ENCODE peak calls at places on chromosomes 5 and 9, in five cellular contexts. One of them, this sample, is unnamed.

GRCh38 chr5:120096413-120096812 is 367.7 kb upstream of the PRR16 start:
- DNase-seq in neuronal stem cell: no peak
- DNase-seq in IMR-90: peak; percentile 64
- DNase-seq in mesendoderm: no peak
- DNase-seq in trophoblast cell: no peak
- DNase-seq in this sample: peak; percentile 48

GRCh38 chr5:1228121-1228520 is 2.9 kb downstream of the SLC6A18 start:
- DNase-seq in neuronal stem cell: no peak
- DNase-seq in IMR-90: no peak
- DNase-seq in mesendoderm: no peak
- DNase-seq in trophoblast cell: no peak
- DNase-seq in this sample: no peak

GRCh38 chr5:6026766-6027165 is 351.6 kb downstream of the MED10 start:
- DNase-seq in neuronal stem cell: no peak
- DNase-seq in IMR-90: no peak
- DNase-seq in mesendoderm: no peak
- DNase-seq in trophoblast cell: no peak
- DNase-seq in this sample: no peak

GRCh38 chr5:16539169-16539666 is 73.6 kb upstream of the ZNF622 start:
- DNase-seq in neuronal stem cell: no peak
- DNase-seq in IMR-90: peak; percentile 80
- DNase-seq in mesendoderm: no peak
- DNase-seq in trophoblast cell: peak; percentile 88
- DNase-seq in this sample: peak; percentile 65

GRCh38 chr5:5277118-5277517 is 137.0 kb downstream of the ADAMTS16 start:
- DNase-seq in neuronal stem cell: no peak
- DNase-seq in IMR-90: no peak
- DNase-seq in mesendoderm: no peak
- DNase-seq in trophoblast cell: no peak
- DNase-seq in this sample: no peak

GRCh38 chr5:145450286-145450969 is 384.7 kb downstream of the PRELID2 start:
- DNase-seq in neuronal stem cell: no peak
- DNase-seq in IMR-90: peak; percentile 21
- DNase-seq in mesendoderm: no peak
- DNase-seq in trophoblast cell: no peak
- DNase-seq in this sample: no peak

GRCh38 chr9:2344436-2344835 is 277.2 kb upstream of the VLDLR start:
- DNase-seq in neuronal stem cell: no peak
- DNase-seq in IMR-90: no peak
- DNase-seq in mesendoderm: no peak
- DNase-seq in trophoblast cell: no peak
- DNase-seq in this sample: no peak

GRCh38 chr5:8577792-8578191 is 708.8 kb downstream of the MTRR start:
- DNase-seq in neuronal stem cell: no peak
- DNase-seq in IMR-90: peak; percentile 28
- DNase-seq in mesendoderm: no peak
- DNase-seq in trophoblast cell: no peak
- DNase-seq in this sample: peak; percentile 3

GRCh38 chr9:129891519-129891918 is 56.3 kb downstream of the USP20 start:
- DNase-seq in neuronal stem cell: no peak
- DNase-seq in IMR-90: no peak
- DNase-seq in mesendoderm: no peak
- DNase-seq in trophoblast cell: no peak
- DNase-seq in this sample: peak; percentile 16

GRCh38 chr5:80246995-80247729 is 8.7 kb downstream of the SERINC5 start:
- DNase-seq in neuronal stem cell: peak; percentile 65
- DNase-seq in IMR-90: peak; percentile 91
- DNase-seq in mesendoderm: peak; percentile 93
- DNase-seq in trophoblast cell: peak; percentile 94
- DNase-seq in this sample: peak; percentile 89

DNA sequence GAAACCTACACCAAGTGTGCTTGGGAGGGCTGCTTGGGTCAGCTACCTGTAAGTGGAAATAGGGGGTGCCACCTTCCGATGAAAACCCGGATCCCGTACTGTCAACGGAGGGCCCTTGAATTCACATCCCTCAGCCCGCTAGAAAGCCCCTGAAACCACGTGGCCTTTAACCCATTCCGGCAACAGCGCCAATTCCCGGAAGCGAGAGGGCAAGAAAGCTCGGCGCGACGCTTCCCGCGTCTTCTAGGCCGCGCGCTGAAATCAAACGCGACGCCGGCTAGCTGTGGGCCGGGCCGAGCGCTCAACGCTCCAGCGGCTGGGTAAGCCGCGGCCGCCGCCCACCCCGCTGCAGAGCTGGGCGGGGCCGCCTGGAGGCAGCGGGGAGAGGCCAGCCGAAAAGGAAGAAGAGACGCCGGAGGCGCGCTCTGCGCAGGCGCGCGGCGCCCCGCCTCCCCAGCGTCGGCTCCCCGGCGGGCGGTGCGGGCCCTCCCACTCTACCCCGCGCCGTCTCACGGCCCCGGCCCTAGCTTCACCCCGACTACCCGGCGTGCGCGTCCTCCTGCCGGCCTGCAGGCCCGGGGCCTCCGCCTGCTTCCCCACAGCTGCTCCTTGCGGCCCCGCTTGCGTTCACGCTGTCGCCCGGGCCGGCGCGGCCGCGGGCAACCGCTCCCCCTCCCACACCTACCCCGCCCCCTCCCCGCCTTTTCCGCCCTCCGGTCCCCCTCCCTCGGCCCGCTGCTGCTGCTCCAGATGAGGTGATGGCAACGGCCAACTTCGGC is at the start of gene KIF2A:
- DNase-seq in neuronal stem cell: peak; percentile 92
- DNase-seq in IMR-90: peak; percentile 88
- DNase-seq in mesendoderm: peak; percentile 98
- DNase-seq in trophoblast cell: peak; percentile 94
- DNase-seq in this sample: peak; percentile 92
- H3K23ac ChIP-seq in neuronal stem cell: peak within 1 kb of the TSS; percentile 66
- H3K23ac ChIP-seq in IMR-90: peak within 1 kb of the TSS; percentile 97
- H3K23ac ChIP-seq in mesendoderm: peak within 1 kb of the TSS; percentile 29
- H3K23ac ChIP-seq in trophoblast cell: no peak within 1 kb of the TSS
- H3K23ac ChIP-seq in this sample: peak within 1 kb of the TSS; percentile 76

GRCh38 chr5:154107010-154107409 is 68.2 kb downstream of the MFAP3 start:
- DNase-seq in neuronal stem cell: no peak
- DNase-seq in IMR-90: no peak
- DNase-seq in mesendoderm: no peak
- DNase-seq in trophoblast cell: no peak
- DNase-seq in this sample: no peak
- H3K18ac ChIP-seq in neuronal stem cell: no peak overlapping the region
- H3K18ac ChIP-seq in IMR-90: no peak overlapping the region
- H3K18ac ChIP-seq in mesendoderm: no peak overlapping the region
- H3K18ac ChIP-seq in trophoblast cell: no peak overlapping the region
- H3K18ac ChIP-seq in this sample: no peak overlapping the region

DNA sequence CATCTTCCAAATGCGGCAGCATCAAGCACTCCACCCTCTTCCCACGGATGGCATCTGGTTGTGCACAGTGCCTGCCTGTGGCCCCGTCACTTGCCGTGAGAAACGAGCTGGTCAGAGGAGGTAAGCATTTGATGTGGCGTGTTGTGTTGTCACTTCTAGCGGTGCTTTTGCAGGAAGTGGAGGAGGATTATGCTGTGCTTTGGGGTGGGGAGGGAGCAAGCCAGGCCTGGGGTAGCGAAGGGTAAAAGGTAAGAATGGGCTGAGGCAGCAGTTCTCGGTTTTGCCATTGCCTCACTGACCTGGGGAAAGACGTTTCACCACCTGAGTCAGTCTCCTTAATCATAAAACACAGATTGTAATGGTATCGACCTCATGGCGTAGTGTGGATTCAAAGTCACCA is 2.3 kb upstream of the POMT1 start:
- DNase-seq in neuronal stem cell: no peak
- DNase-seq in IMR-90: no peak
- DNase-seq in mesendoderm: no peak
- DNase-seq in trophoblast cell: no peak
- DNase-seq in this sample: no peak
- H3K4me3 ChIP-seq in neuronal stem cell: no peak overlapping the region
- H3K4me3 ChIP-seq in IMR-90: no peak overlapping the region
- H3K4me3 ChIP-seq in mesendoderm: no peak overlapping the region
- H3K4me3 ChIP-seq in trophoblast cell: no peak overlapping the region
- H3K4me3 ChIP-seq in this sample: no peak overlapping the region

GRCh38 chr5:173907686-173908371 is 19.7 kb downstream of the CPEB4 start:
- DNase-seq in neuronal stem cell: no peak
- DNase-seq in IMR-90: peak; percentile 28
- DNase-seq in mesendoderm: no peak
- DNase-seq in trophoblast cell: no peak
- DNase-seq in this sample: no peak
- H3K23ac ChIP-seq in neuronal stem cell: no peak overlapping the region
- H3K23ac ChIP-seq in IMR-90: peak overlapping the region; percentile 59
- H3K23ac ChIP-seq in mesendoderm: no peak overlapping the region
- H3K23ac ChIP-seq in trophoblast cell: no peak overlapping the region
- H3K23ac ChIP-seq in this sample: no peak overlapping the region

GRCh38 chr5:72153551-72153950 is 46.3 kb downstream of the MAP1B start:
- DNase-seq in neuronal stem cell: no peak
- DNase-seq in IMR-90: no peak
- DNase-seq in mesendoderm: no peak
- DNase-seq in trophoblast cell: no peak
- DNase-seq in this sample: no peak

GRCh38 chr5:72149742-72150141 is 42.5 kb downstream of the MAP1B start:
- DNase-seq in neuronal stem cell: no peak
- DNase-seq in IMR-90: no peak
- DNase-seq in mesendoderm: no peak
- DNase-seq in trophoblast cell: no peak
- DNase-seq in this sample: no peak

GRCh38 chr5:72152506-72152905 is 45.2 kb downstream of the MAP1B start:
- DNase-seq in neuronal stem cell: no peak
- DNase-seq in IMR-90: peak; percentile 59
- DNase-seq in mesendoderm: no peak
- DNase-seq in trophoblast cell: no peak
- DNase-seq in this sample: peak; percentile 70

GRCh38 chr5:72151646-72152045 is 44.4 kb downstream of the MAP1B start:
- DNase-seq in neuronal stem cell: no peak
- DNase-seq in IMR-90: no peak
- DNase-seq in mesendoderm: no peak
- DNase-seq in trophoblast cell: no peak
- DNase-seq in this sample: peak; percentile 63

GRCh38 chr5:72151169-72151568 is 43.9 kb downstream of the MAP1B start:
- DNase-seq in neuronal stem cell: no peak
- DNase-seq in IMR-90: no peak
- DNase-seq in mesendoderm: no peak
- DNase-seq in trophoblast cell: no peak
- DNase-seq in this sample: no peak
- H3K18ac ChIP-seq in neuronal stem cell: no peak overlapping the region
- H3K18ac ChIP-seq in IMR-90: peak overlapping the region; percentile 57
- H3K18ac ChIP-seq in mesendoderm: no peak overlapping the region
- H3K18ac ChIP-seq in trophoblast cell: no peak overlapping the region
- H3K18ac ChIP-seq in this sample: no peak overlapping the region

GRCh38 chr5:168086104-168086610 is 205.3 kb upstream of the WWC1 start:
- DNase-seq in neuronal stem cell: no peak
- DNase-seq in IMR-90: no peak
- DNase-seq in mesendoderm: no peak
- DNase-seq in trophoblast cell: no peak
- DNase-seq in this sample: peak; percentile 24
- H3K4me3 ChIP-seq in neuronal stem cell: no peak overlapping the region
- H3K4me3 ChIP-seq in IMR-90: no peak overlapping the region
- H3K4me3 ChIP-seq in mesendoderm: no peak overlapping the region
- H3K4me3 ChIP-seq in trophoblast cell: no peak overlapping the region
- H3K4me3 ChIP-seq in this sample: no peak overlapping the region

DNA sequence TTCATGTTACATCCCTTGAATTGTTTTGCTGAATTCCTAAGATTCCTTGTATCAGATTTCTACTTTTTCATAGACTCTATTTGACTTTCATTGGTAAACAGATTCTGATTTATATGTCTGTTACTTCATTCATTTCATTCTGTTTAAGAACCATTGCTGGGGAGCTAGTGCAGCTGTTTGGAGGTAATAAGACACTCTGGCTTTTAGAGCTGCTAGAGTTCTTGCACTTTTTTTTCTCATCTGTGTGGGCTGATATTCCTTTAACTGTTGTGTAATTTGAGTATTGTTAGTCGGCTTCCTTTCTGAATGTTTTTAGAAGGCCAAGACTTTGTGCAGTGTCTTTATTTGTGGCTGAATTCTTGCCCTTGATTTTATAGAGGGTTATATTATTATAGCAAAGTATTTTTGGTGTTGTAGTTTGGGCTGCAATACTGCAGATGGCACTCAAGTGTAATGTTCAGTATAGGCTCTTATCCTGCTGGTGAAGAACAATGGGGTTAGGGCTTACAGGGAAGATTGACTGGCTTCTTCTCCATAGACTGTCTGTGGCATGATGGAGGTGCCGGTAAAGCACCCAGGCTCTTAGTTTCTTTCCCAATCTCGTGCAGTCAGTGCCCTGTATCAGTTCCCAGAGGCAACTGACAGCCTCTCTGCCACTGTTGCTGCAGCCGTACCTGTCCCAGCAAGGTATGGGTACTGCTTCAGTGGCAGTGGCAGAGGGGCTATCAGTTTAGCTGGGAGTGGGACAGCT is 162.2 kb downstream of the OXCT1 start:
- DNase-seq in neuronal stem cell: peak; percentile 9
- DNase-seq in IMR-90: peak; percentile 76
- DNase-seq in mesendoderm: peak; percentile 85
- DNase-seq in trophoblast cell: peak; percentile 3
- DNase-seq in this sample: peak; percentile 52
- H3K23ac ChIP-seq in neuronal stem cell: no peak overlapping the region
- H3K23ac ChIP-seq in IMR-90: no peak overlapping the region
- H3K23ac ChIP-seq in mesendoderm: no peak overlapping the region
- H3K23ac ChIP-seq in trophoblast cell: no peak overlapping the region
- H3K23ac ChIP-seq in this sample: no peak overlapping the region

DNA sequence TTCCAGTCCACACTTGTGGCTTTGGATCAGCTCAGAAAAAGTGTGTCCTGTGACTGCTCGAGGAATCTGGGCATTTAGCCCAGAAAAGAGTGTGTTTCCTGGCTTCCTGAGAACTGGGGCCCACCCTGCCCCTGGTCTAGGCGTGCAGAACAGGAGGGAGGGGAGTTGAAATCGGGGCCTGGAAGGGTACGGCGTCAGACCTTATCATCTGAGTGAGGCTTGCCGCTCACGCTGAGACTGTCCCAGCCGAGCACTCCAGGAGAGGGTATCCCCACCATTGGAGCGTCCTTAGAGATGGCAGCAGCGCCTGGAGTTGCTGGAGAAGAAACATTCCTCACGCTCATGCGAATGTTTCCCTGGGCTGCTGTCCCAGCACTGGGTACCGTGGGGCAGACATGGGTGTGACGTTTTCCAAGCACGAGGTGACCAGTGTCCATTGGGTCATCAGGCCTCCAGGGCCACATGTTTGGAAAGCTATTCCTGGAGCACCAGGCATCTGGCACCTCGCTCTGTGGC is 22.5 kb downstream of the NEK6 start:
- DNase-seq in neuronal stem cell: no peak
- DNase-seq in IMR-90: peak; percentile 91
- DNase-seq in mesendoderm: no peak
- DNase-seq in trophoblast cell: no peak
- DNase-seq in this sample: peak; percentile 90
- H3K18ac ChIP-seq in neuronal stem cell: peak overlapping the region; percentile 24
- H3K18ac ChIP-seq in IMR-90: peak overlapping the region; percentile 63
- H3K18ac ChIP-seq in mesendoderm: no peak overlapping the region
- H3K18ac ChIP-seq in trophoblast cell: peak overlapping the region; percentile 36
- H3K18ac ChIP-seq in this sample: peak overlapping the region; percentile 97

This sample was measured in mesenchymal stem cell.